ENCODE peak calls at places on chromosomes 13 and 19, in seven cellular contexts. J is sigmoid colon, G is lower lobe of right lung, K is tibial artery, B is neural progenitor cell, L is H1, U is cardiac muscle cell. Y is an unnamed sample. For H3K27me3 and H3K4me1, the result is how much of the 10 kb centered on the place peaks cover.

GRCh38 chr13:101433895-101434294 is 17.6 kb upstream of the NALCN start:
- DNase-seq in U (no peak), K (no peak), G (no peak), J (no peak), B (no peak), L (no peak), Y (no peak)

GRCh38 chr13:112558696-112559418 is 29.1 kb downstream of the TUBGCP3 start:
- DNase-seq in K (no peak), G (no peak), U (no peak), B (no peak), L (no peak), J (no peak), Y (no peak)

GRCh38 chr13:20980899-20981298 is 78.4 kb upstream of the XPO4 start:
- DNase-seq in U (no peak), G (no peak), L (no peak), K (no peak), J (no peak), B (no peak), Y (no peak)

GRCh38 chr19:33410915-33411401 is 37.4 kb downstream of the CEBPG start:
- DNase-seq in U (no peak), J (no peak), G (no peak), B (no peak), K (no peak), L (no peak), Y (no peak)

GRCh38 chr19:6765738-6766356 is 1.4 kb downstream of the SH2D3A start:
- DNase-seq in U (no peak), B (no peak), L (peak), J (no peak), G (peak), K (no peak), Y (no peak)

GRCh38 chr19:58007285-58007684 is 4.7 kb upstream of the ZNF606 start:
- DNase-seq in K (no peak), J (no peak), U (no peak), B (no peak), L (no peak), G (no peak), Y (no peak)

GRCh38 chr19:21322528-21322927 is 6.7 kb downstream of the ZNF708 start:
- DNase-seq in J (no peak), U (peak), B (no peak), G (no peak), K (no peak), L (no peak), Y (no peak)

GRCh38 chr19:58033741-58034475 is at the start of gene ZSCAN1:
- DNase-seq in G (peak), L (peak), J (peak), U (peak), K (peak), B (peak), Y (no peak)

GRCh38 chr13:59562924-59563323 is 600.8 kb downstream of the DIAPH3 start:
- DNase-seq in L (no peak), B (no peak), J (no peak), K (no peak), U (no peak), G (no peak), Y (no peak)

GRCh38 chr13:49023441-49023840 is 47.7 kb downstream of the FNDC3A start:
- DNase-seq in G (no peak), J (no peak), B (no peak), K (no peak), L (no peak), U (peak), Y (no peak)

GRCh38 chr19:55624109-55625003 is at the start of gene ZNF784:
- DNase-seq in L (peak), U (peak), K (peak), J (peak), G (peak), B (peak), Y (peak)

GRCh38 chr13:46106839-46107371 is 2.1 kb upstream of the CPB2 start:
- DNase-seq in U (no peak), J (no peak), L (no peak), G (no peak), K (no peak), B (no peak), Y (no peak)

GRCh38 chr13:109840201-109840892 is 54.0 kb upstream of the IRS2 start:
- DNase-seq in B (peak), L (no peak), K (no peak), J (no peak), U (peak), G (no peak), Y (no peak)

GRCh38 chr13:41613984-41614581 is 156.7 kb downstream of the RGCC start:
- DNase-seq in G (peak), K (peak), U (peak), L (no peak), B (peak), J (peak), Y (no peak)

GRCh38 chr13:41561179-41561578 is 103.8 kb downstream of the RGCC start:
- DNase-seq in U (peak), G (no peak), L (no peak), J (no peak), K (no peak), B (no peak), Y (no peak)

GRCh38 chr19:984165-984967 is at the start of gene WDR18:
- DNase-seq in J (peak), G (peak), B (peak), L (peak), K (peak), U (peak), Y (peak)

GRCh38 chr19:821976-822773 is 420 bp upstream of the PLPPR3 start:
- DNase-seq in G (no peak), J (no peak), U (no peak), L (no peak), B (peak), K (no peak), Y (no peak)

GRCh38 chr13:46544208-46544607 is 8.8 kb upstream of the LRCH1 start:
- DNase-seq in K (no peak), U (no peak), L (no peak), J (no peak), B (no peak), G (no peak), Y (no peak)

GRCh38 chr19:17954401-17954800 is 12.5 kb upstream of the KCNN1 start:
- DNase-seq in U (no peak), G (no peak), B (no peak), J (no peak), K (no peak), L (no peak), Y (no peak)
- H3K27me3 ChIP-seq in U (under half), G (half or more), B (half or more), J (half or more), K (half or more), L (under half), Y (under half)

GRCh38 chr13:50153888-50154287 is 138.6 kb downstream of the KCNRG start:
- DNase-seq in B (no peak), J (no peak), U (no peak), L (no peak), K (no peak), G (no peak), Y (no peak)
- H3K4me1 ChIP-seq in B (under half), J (under half), U (under half), L (under half), K (under half), G (under half), Y (under half)

DNA sequence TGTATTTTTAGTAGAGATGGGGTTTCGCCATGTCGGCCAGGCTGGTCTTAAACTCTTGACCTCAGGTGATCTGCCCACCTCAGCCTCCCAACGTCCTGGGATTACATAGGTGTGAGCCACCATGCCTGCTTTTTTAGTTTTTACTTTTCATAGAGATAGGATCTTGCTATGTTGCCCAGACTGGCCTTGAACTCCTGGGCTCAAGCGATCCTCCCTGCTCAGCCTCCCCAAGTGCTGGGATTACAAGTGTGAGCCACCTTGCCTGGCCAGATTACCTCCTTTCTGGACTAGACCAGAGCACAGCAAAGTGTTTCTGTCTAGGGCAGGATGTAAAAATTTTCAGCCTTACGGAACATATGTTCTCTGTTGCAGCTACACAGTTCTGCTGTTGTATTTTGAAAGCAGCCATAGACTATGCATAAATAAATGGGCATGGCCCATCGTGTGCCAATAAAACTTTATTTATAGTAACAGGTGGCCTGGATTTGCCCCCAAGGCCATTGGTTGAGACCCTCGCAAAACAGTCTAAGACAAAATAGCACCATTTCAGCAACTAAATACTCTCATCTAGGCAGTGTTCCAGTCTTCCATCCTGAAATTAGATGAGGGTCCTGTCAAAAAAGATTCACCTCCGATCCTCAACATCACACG is 36.0 kb downstream of the GNG7 start:
- DNase-seq in U (no peak), B (no peak), G (no peak), K (no peak), L (no peak), J (no peak), Y (no peak)
- TF ChIP-seq CTCF in U (no peak), B (no peak), G (no peak), K (no peak), L (no peak), J (no peak), Y (no peak)

GRCh38 chr19:49427339-49427738 is 2.2 kb downstream of the GFY start:
- DNase-seq in J (no peak), U (no peak), K (no peak), L (no peak), B (no peak), G (no peak), Y (no peak)
- H3K27me3 ChIP-seq in J (half or more), U (half or more), K (half or more), L (half or more), B (half or more), G (half or more), Y (half or more)

GRCh38 chr13:44403720-44404063 is 30.1 kb downstream of the SERP2 start:
- DNase-seq in G (no peak), B (no peak), K (no peak), U (no peak), L (no peak), J (peak), Y (no peak)

GRCh38 chr13:44407379-44407778 is 33.8 kb downstream of the SERP2 start:
- DNase-seq in L (no peak), K (no peak), U (no peak), J (no peak), B (no peak), G (no peak), Y (no peak)

GRCh38 chr13:44407891-44408290 is 34.3 kb downstream of the SERP2 start:
- DNase-seq in J (no peak), G (no peak), L (no peak), K (no peak), U (no peak), B (no peak), Y (no peak)

GRCh38 chr13:44404261-44405139 is 30.9 kb downstream of the SERP2 start:
- DNase-seq in K (no peak), B (peak), U (no peak), J (peak), L (no peak), G (no peak), Y (no peak)

GRCh38 chr13:44406617-44407016 is 33.0 kb downstream of the SERP2 start:
- DNase-seq in U (no peak), L (no peak), K (no peak), J (no peak), B (no peak), G (no peak), Y (no peak)
- H3K4me1 ChIP-seq in U (under half), L (under half), K (under half), J (under half), B (under half), G (under half), Y (under half)

DNA sequence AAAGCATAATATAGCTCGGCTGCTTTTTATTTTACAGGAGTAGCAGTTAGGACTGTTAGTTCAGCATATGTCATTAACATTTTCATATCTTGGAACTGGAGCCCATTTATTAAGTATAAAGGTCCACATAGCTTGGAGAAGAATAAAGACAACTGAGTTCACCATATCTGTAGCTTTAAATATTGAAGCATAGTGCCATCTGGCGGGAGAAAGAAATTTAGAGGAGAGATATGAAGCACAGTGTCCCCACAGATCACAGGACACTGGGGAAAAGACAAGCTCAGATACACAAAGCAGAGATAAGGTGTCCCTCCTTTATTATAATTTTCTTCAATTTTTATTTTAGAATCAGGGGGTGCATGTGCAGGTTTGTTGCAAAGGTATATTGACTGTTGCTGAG is 104.7 kb upstream of the FREM2 start:
- DNase-seq in B (peak), J (no peak), K (no peak), L (no peak), G (no peak), U (peak), Y (no peak)
- TF ChIP-seq CTCF in B (peak), J (no peak), K (peak), L (peak), G (peak), U (peak), Y (peak)

GRCh38 chr19:3860499-3860898 is 8.3 kb downstream of the ZFR2 start:
- DNase-seq in K (no peak), L (no peak), J (no peak), B (no peak), U (no peak), G (no peak), Y (no peak)
- H3K27me3 ChIP-seq in K (under half), L (under half), J (under half), B (under half), U (under half), G (under half), Y (under half)

GRCh38 chr13:103029798-103030197 is 36.4 kb downstream of the SLC10A2 start:
- DNase-seq in B (no peak), G (no peak), J (no peak), L (no peak), U (no peak), K (no peak), Y (no peak)

GRCh38 chr13:103030776-103031175 is 35.4 kb downstream of the SLC10A2 start:
- DNase-seq in G (no peak), U (no peak), L (no peak), J (no peak), B (no peak), K (no peak), Y (no peak)

GRCh38 chr13:103031332-103031873 is 34.8 kb downstream of the SLC10A2 start:
- DNase-seq in B (no peak), U (no peak), K (no peak), L (no peak), J (no peak), G (no peak), Y (no peak)

GRCh38 chr13:103036268-103036667 is 29.9 kb downstream of the SLC10A2 start:
- DNase-seq in L (no peak), U (no peak), B (no peak), J (no peak), K (no peak), G (no peak), Y (no peak)

GRCh38 chr13:103033999-103034398 is 32.2 kb downstream of the SLC10A2 start:
- DNase-seq in K (no peak), L (no peak), J (no peak), B (no peak), G (no peak), U (no peak), Y (no peak)
- H3K4me1 ChIP-seq in K (under half), L (under half), J (under half), B (under half), G (under half), U (under half), Y (under half)

GRCh38 chr19:46404039-46404883 is 9.1 kb downstream of the CCDC8 start:
- DNase-seq in U (peak), B (peak), J (peak), G (peak), K (peak), L (no peak), Y (no peak)

GRCh38 chr19:46408611-46409039 is 4.7 kb downstream of the CCDC8 start:
- DNase-seq in G (peak), U (peak), J (peak), K (peak), B (peak), L (no peak), Y (no peak)

GRCh38 chr19:46402725-46403124 is 10.6 kb downstream of the CCDC8 start:
- DNase-seq in K (no peak), U (no peak), G (peak), L (no peak), B (no peak), J (peak), Y (no peak)

GRCh38 chr19:46407891-46408426 is 5.4 kb downstream of the CCDC8 start:
- DNase-seq in B (no peak), L (no peak), U (peak), K (no peak), G (peak), J (no peak), Y (no peak)

GRCh38 chr19:46404884-46405658 is 8.3 kb downstream of the CCDC8 start:
- DNase-seq in G (peak), U (peak), L (no peak), K (no peak), J (no peak), B (peak), Y (no peak)
- TF ChIP-seq CTCF in G (peak), U (peak), L (peak), K (no peak), J (no peak), B (peak), Y (no peak)

Y was measured in esophagus squamous epithelium.